ENCODE peak calls at places on chromosomes 6 and 20, in nine cellular contexts. Y is A549, G is adrenal gland, I is uterus, W is Peyer's patch, P is H1, T is IMR-90, C is HCT116, O is ovary. K is an unnamed sample. For H3K4me1, the result is how much of the 10 kb centered on the place peaks cover.

GRCh38 chr6:27279513-27280063 is 32.1 kb downstream of the PRSS16 start:
- DNase-seq in G (no peak), C (no peak), Y (no peak), P (no peak), T (no peak), I (no peak), O (no peak), W (no peak), K (no peak)

GRCh38 chr20:46027245-46027853 is 1.7 kb upstream of the SLC12A5 start:
- DNase-seq in O (peak), T (peak), W (no peak), I (no peak), C (no peak), Y (peak), P (no peak), G (no peak), K (no peak)

GRCh38 chr6:135196739-135197510 is 15.8 kb downstream of the MYB start:
- DNase-seq in W (no peak), O (no peak), P (no peak), G (no peak), I (no peak), C (no peak), T (no peak), Y (no peak), K (no peak)

GRCh38 chr20:36736451-36737182 is 9.3 kb downstream of the NDRG3 start:
- DNase-seq in T (no peak), W (no peak), P (no peak), G (no peak), I (no peak), Y (no peak), O (no peak), C (no peak), K (no peak)

GRCh38 chr6:25995507-25995906 is 32.9 kb downstream of the TRIM38 start:
- DNase-seq in Y (no peak), T (no peak), C (no peak), G (no peak), O (no peak), I (no peak), P (no peak), W (no peak), K (no peak)

GRCh38 chr20:4997207-4997606 is 4.1 kb downstream of the SLC23A2 start:
- DNase-seq in Y (no peak), I (no peak), W (no peak), O (no peak), G (no peak), P (no peak), T (peak), C (no peak), K (no peak)

GRCh38 chr20:51036827-51037229 is 13.9 kb upstream of the KCNG1 start:
- DNase-seq in T (no peak), C (peak), G (no peak), Y (no peak), I (no peak), O (no peak), W (no peak), P (no peak), K (no peak)

GRCh38 chr6:48388045-48388444 is 277.0 kb upstream of the PTCHD4 start:
- DNase-seq in C (no peak), I (no peak), P (no peak), W (no peak), O (no peak), T (no peak), Y (no peak), G (no peak), K (no peak)

GRCh38 chr6:82773061-82773717 is 292.5 kb downstream of the UBE3D start:
- DNase-seq in C (no peak), O (no peak), I (no peak), Y (no peak), P (no peak), W (no peak), G (no peak), T (no peak), K (no peak)

GRCh38 chr6:109740787-109741186 is 49.7 kb downstream of the FIG4 start:
- DNase-seq in O (no peak), T (no peak), G (no peak), P (no peak), W (no peak), I (no peak), C (no peak), Y (no peak), K (no peak)

GRCh38 chr20:13684566-13685222 is 46.0 kb upstream of the TASP1 start:
- DNase-seq in C (no peak), P (no peak), O (no peak), I (no peak), G (no peak), W (no peak), Y (no peak), T (no peak), K (no peak)

GRCh38 chr20:58142843-58143185 is 85.6 kb downstream of the ANKRD60 start:
- DNase-seq in P (no peak), G (peak), C (no peak), Y (no peak), T (no peak), O (no peak), W (no peak), I (no peak), K (no peak)

GRCh38 chr6:87287251-87287650 is 35.1 kb upstream of the SMIM8 start:
- DNase-seq in Y (no peak), C (no peak), W (no peak), O (no peak), G (no peak), P (no peak), I (no peak), T (peak), K (no peak)

GRCh38 chr6:111715321-111715720 is 109.6 kb upstream of the TRAF3IP2 start:
- DNase-seq in C (no peak), P (no peak), O (no peak), T (no peak), Y (no peak), G (no peak), I (no peak), W (no peak), K (no peak)

GRCh38 chr6:145813285-145814034 is 1.1 kb downstream of the FBXO30 start:
- DNase-seq in C (no peak), Y (no peak), I (no peak), P (no peak), W (no peak), T (peak), G (no peak), O (no peak), K (no peak)

GRCh38 chr20:44967207-44967807 is 995 bp downstream of the STK4 start:
- DNase-seq in P (no peak), Y (no peak), W (no peak), I (no peak), G (no peak), T (no peak), O (no peak), C (no peak), K (no peak)

GRCh38 chr20:1802385-1803215 is 92.6 kb upstream of the SIRPA start:
- DNase-seq in P (no peak), I (no peak), Y (peak), G (peak), T (peak), W (peak), O (peak), C (no peak), K (no peak)

GRCh38 chr6:30679765-30680535 is 6.5 kb downstream of the PPP1R18 start:
- DNase-seq in Y (no peak), P (no peak), T (no peak), W (no peak), I (no peak), O (no peak), C (no peak), G (no peak), K (no peak)

GRCh38 chr6:30681696-30682180 is 4.7 kb downstream of the PPP1R18 start:
- DNase-seq in Y (no peak), I (no peak), C (no peak), O (no peak), P (no peak), T (no peak), W (no peak), G (no peak), K (no peak)

GRCh38 chr6:30676660-30677270 is 4.0 kb upstream of the DHX16 start:
- DNase-seq in G (no peak), O (no peak), W (no peak), I (no peak), P (no peak), T (no peak), C (no peak), Y (no peak), K (no peak)

GRCh38 chr6:30682181-30683117 is 4.0 kb downstream of the PPP1R18 start:
- DNase-seq in Y (peak), C (no peak), W (peak), P (no peak), T (peak), G (peak), I (peak), O (peak), K (peak)

DNA sequence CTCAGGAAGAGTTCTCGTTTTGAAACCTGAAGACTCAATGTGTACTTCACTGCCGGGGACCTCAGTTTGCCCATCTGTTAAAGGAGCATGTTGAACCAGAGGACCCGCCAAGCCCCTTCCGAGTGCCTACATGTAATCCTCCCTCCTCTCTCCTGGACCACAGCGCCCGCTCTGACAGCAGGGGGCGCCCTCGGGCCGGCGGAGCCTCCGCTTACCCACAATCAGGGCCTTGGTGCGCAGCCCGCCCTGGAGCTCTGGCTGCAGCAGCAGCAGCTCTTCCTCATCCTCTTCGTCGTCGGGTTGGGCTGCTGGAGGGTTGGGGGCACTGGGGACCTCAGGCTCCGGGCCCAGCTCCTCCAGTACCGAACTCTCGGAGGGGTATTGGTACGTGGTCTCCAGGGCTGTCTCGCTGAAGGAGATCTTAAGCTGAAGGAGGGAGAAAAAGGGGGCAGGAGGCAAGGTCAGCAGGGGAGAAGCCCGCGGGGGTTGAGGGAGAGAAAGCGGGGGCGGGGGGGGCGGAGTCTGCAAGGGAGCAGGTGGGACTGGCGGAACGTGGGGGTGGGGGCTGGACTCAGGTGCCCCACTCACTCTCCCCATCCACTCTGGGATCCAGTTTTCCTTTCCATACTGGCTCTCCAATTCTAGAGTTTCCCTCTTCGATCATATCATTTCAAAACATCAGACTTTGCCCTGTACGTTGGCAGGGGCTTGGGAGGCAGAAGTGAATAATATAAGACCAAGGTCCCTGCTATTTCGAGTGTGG is 6.3 kb upstream of the DHX16 start:
- DNase-seq in I (peak), T (peak), G (peak), Y (peak), P (no peak), W (peak), O (peak), C (no peak), K (no peak)
- TF ChIP-seq POLR2A in I (no peak), T (no peak), G (no peak), Y (no peak), P (no peak), W (no peak), O (no peak), C (no peak), K (no peak)

DNA sequence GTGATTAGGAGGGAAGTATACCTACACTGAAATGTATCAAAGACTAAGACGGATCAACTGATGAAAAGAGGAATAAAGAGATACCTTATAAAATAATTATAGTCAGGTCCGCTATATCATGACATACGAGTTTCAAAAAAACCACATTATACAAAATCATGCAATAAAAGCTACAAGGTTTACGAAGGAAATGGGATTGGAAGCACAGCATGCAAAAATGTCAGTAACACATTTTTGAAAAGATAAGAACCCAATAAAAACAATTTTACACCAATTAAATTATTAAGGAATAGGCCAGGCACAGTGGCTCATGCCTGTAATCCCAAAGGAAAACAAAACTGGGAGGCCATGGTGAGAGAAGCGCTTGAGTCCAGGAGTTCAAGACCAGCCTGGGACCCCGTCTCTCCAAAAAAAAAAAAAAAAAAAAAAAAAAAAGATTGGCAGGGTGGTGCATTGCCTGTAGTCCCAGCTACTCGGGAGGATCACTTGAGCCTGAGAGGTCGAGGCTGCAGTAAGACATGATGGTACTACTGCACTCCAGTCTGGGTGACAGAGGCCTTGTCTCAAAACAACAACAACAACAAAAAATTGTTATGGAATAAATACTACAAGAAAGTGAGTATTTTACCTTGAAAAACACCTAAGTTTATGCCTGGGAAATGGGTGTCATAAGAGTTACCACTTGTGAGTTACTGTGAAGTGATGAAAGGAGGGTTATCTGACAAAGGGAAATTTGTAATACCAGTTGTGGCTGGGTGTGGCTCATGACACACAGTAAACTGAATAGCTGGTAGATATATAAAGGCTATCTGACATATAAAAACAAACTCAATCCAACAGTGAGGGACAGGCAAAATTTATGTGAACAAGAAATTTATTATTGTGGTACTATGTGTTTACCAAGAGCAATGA is 45.2 kb downstream of the RANBP9 start:
- DNase-seq in Y (no peak), T (no peak), C (no peak), I (no peak), G (no peak), O (no peak), W (no peak), P (no peak), K (no peak)
- H3K4me1 ChIP-seq in Y (under half), T (under half), C (under half), I (under half), G (under half), O (under half), W (under half), P (under half), K (under half)

GRCh38 chr6:31945507-31946369 is at the start of gene CFB:
- DNase-seq in I (peak), W (peak), T (peak), C (no peak), G (peak), P (no peak), Y (peak), O (peak), K (no peak)
- TF ChIP-seq POLR2A in I (peak), W (peak), T (no peak), C (no peak), G (peak), P (no peak), Y (no peak), O (no peak), K (no peak)

DNA sequence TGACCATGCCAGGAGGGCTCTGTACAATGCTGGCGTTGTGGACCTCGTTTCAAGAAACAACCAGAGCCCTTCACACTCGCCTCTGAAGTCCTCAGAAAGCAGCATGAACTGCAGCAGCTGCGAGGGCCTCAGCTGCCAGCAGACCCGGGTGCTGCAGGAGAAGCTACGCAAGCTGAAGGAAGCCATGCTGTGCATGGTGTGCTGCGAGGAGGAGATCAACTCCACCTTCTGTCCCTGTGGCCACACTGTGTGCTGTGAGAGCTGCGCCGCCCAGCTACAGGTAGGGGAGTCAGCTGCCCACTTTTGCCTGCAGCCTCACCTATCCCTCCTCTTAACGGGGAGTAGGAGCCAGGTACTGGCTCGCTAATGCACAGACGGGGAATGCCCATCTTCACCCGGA is 16.2 kb downstream of the MYLIP start:
- DNase-seq in P (no peak), C (no peak), T (no peak), Y (no peak), G (no peak), I (no peak), O (no peak), W (no peak), K (no peak)
- H3K4me1 ChIP-seq in P (under half), C (under half), T (under half), Y (under half), G (under half), I (under half), O (under half), W (under half), K (under half)

GRCh38 chr6:84486526-84486925 is 259.1 kb upstream of the CEP162 start:
- DNase-seq in C (no peak), G (no peak), O (no peak), Y (no peak), I (no peak), P (no peak), T (no peak), W (no peak), K (no peak)

GRCh38 chr6:84489598-84489997 is 262.2 kb upstream of the CEP162 start:
- DNase-seq in T (no peak), O (no peak), C (no peak), Y (no peak), G (no peak), W (no peak), P (no peak), I (no peak), K (no peak)

GRCh38 chr6:84492246-84493135 is 265.0 kb upstream of the CEP162 start:
- DNase-seq in G (no peak), Y (no peak), W (no peak), C (no peak), P (no peak), I (no peak), T (no peak), O (no peak), K (no peak)
- TF ChIP-seq POLR2A in G (no peak), Y (no peak), W (no peak), C (no peak), P (no peak), I (no peak), T (no peak), O (no peak), K (no peak)

GRCh38 chr20:31568041-31568731 is 36.9 kb upstream of the ID1 start:
- DNase-seq in C (no peak), P (no peak), O (no peak), T (peak), G (no peak), W (no peak), I (no peak), Y (no peak), K (no peak)

GRCh38 chr20:31566332-31566657 is 38.8 kb upstream of the ID1 start:
- DNase-seq in P (no peak), Y (no peak), I (no peak), G (no peak), O (no peak), T (no peak), W (no peak), C (no peak), K (no peak)

GRCh38 chr20:31568773-31569162 is 36.3 kb upstream of the ID1 start:
- DNase-seq in T (no peak), G (no peak), P (no peak), C (no peak), O (no peak), I (no peak), W (no peak), Y (no peak), K (no peak)

GRCh38 chr20:31566658-31567379 is 38.3 kb upstream of the ID1 start:
- DNase-seq in I (no peak), W (peak), T (no peak), P (no peak), C (peak), O (no peak), Y (no peak), G (no peak), K (no peak)

DNA sequence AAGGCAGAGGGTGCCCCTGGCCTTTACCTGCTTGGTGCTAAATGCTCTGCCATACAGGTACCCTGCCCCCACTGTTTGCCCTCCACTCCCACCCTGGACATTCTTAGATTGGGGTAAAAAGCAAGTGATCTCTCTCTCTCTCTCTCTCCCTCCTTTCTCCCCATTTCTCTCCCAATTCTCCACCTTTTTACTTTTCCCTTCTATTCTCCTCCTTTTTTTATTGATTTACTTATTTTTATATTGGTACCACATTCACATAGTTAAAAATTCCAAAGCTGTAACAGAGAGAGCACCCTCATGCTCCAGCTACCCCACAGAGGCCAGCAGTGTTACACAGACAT is 37.7 kb upstream of the ID1 start:
- DNase-seq in C (no peak), Y (no peak), O (no peak), T (no peak), P (no peak), I (no peak), G (no peak), W (no peak), K (no peak)
- H3K4me1 ChIP-seq in C (half or more), Y (half or more), O (under half), T (under half), P (under half), I (under half), G (under half), W (under half), K (half or more)

DNA sequence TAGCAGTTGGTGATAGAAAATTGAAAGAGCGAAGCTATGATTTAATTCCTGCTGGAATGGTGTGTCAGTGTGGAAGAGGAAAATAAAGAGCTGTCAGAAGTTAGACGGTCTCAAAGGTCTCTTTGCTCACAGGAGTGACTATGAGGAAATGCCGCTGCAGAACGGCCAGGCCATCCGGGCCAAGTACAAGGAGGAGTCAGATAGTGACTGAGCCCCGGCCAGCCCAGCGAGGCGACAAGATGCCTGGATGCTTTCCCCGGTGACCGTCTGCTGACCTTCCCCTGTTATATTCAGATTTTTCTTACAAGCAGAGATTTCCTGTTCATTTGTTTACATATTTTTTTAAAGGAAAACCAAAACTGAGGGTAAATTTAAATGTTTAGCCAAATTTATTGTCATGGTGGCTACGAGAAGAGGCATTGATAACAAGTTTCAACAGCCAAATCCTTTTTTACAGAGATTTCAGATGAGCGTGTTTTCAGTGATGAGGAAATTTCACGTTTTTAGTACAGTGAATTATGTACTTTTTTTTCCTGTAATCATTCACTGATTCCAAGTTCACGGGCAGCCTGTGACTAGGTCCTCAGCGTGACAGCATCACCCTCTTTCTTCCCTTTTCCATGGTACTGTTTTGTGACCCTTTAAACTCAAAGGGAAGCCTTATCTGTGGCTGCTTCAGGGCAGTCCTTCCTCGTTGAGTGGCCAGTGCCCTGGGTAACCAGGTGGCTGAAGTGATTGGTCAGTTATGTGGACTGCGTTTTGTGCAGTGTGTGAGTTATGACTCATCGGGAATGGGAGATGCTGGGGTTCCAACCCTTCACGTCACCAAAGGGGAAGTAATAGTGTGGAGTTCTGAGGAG is 12.6 kb downstream of the DYNLT1 start:
- DNase-seq in P (no peak), G (peak), C (peak), T (peak), W (peak), I (peak), Y (peak), O (peak), K (no peak)
- TF ChIP-seq POLR2A in P (no peak), G (peak), C (no peak), T (peak), W (peak), I (no peak), Y (no peak), O (no peak), K (no peak)

K was measured in esophagus squamous epithelium.